ENCODE peak calls at places on chromosomes 1 and 21, in eight cellular contexts. U is RCC 7860; M is CD8-positive, alpha-beta memory T cell; X is activated T-helper 1 cell treated with anti-CD3 and anti-CD28 coated beads, Interleukin-2, amount 50 U/mL, for 16 hours; J is immature natural killer cell; R is activated CD4-positive, alpha-beta T cell treated with anti-CD3 and anti-CD28 coated beads, Interleukin-2, amount 50 U/mL, for 1 hour; P is naive B cell; T is activated naive CD4-positive, alpha-beta T cell treated with anti-CD3 and anti-CD28 coated beads, Interleukin-2, amount 50 U/mL, for 72 hours. Z is an unnamed sample.

GRCh38 chr1:208135354-208135753 is 108.8 kb downstream of the PLXNA2 start:
- DNase-seq in U (no peak), M (no peak), X (no peak), J (no peak), R (no peak), P (no peak), T (no peak), Z (no peak)

GRCh38 chr1:167476061-167476460 is 42.3 kb downstream of the CD247 start:
- DNase-seq in U (no peak), M (no peak), X (no peak), J (peak), R (no peak), P (no peak), T (no peak), Z (no peak)

GRCh38 chr1:83543222-83543973 is 455.5 kb downstream of the TTLL7 start:
- DNase-seq in U (no peak), M (no peak), X (no peak), J (no peak), R (no peak), P (no peak), T (no peak), Z (no peak)

GRCh38 chr1:240014051-240014450 is 77.6 kb upstream of the FMN2 start:
- DNase-seq in U (no peak), M (no peak), X (no peak), J (no peak), R (no peak), P (no peak), T (no peak), Z (no peak)

GRCh38 chr1:171142081-171142450 is 43.0 kb upstream of the FMO2 start:
- DNase-seq in U (no peak), M (no peak), X (no peak), J (no peak), R (no peak), P (no peak), T (no peak), Z (no peak)

GRCh38 chr1:220772846-220773245 is 13.9 kb upstream of the MTARC1 start:
- DNase-seq in U (no peak), M (no peak), X (no peak), J (no peak), R (no peak), P (no peak), T (no peak), Z (no peak)

GRCh38 chr1:247118946-247119446 is 14.8 kb upstream of the ZNF669 start:
- DNase-seq in U (peak), M (peak), X (no peak), J (no peak), R (no peak), P (peak), T (no peak), Z (peak)

GRCh38 chr1:40404670-40405462 is 31.3 kb downstream of the SMAP2 start:
- DNase-seq in U (peak), M (no peak), X (no peak), J (peak), R (peak), P (peak), T (no peak), Z (peak)

GRCh38 chr1:115426271-115426771 is 88.3 kb upstream of the NGF start:
- DNase-seq in U (peak), M (no peak), X (no peak), J (no peak), R (no peak), P (no peak), T (no peak), Z (no peak)

GRCh38 chr1:238558156-238558555 is 667.4 kb upstream of the ZP4 start:
- DNase-seq in U (peak), M (no peak), X (no peak), J (no peak), R (no peak), P (no peak), T (no peak), Z (no peak)

GRCh38 chr1:34829250-34829649 is 30.3 kb downstream of the SMIM12 start:
- DNase-seq in U (no peak), M (no peak), X (no peak), J (no peak), R (no peak), P (no peak), T (no peak), Z (no peak)

GRCh38 chr1:31064685-31065309 is 720 bp downstream of the PUM1 start:
- DNase-seq in U (no peak), M (peak), X (no peak), J (no peak), R (peak), P (no peak), T (peak), Z (no peak)

GRCh38 chr1:54581621-54582035 is 33.6 kb downstream of the ACOT11 start:
- DNase-seq in U (peak), M (no peak), X (no peak), J (no peak), R (no peak), P (no peak), T (no peak), Z (no peak)

GRCh38 chr1:29275435-29275834 is 39.1 kb downstream of the PTPRU start:
- DNase-seq in U (no peak), M (no peak), X (no peak), J (no peak), R (no peak), P (no peak), T (no peak), Z (no peak)

GRCh38 chr1:114330451-114330983 is 176.8 kb upstream of the SYT6 start:
- DNase-seq in U (no peak), M (no peak), X (no peak), J (peak), R (no peak), P (no peak), T (no peak), Z (no peak)

GRCh38 chr1:110056284-110056680 is 14.2 kb downstream of the ALX3 start:
- DNase-seq in U (no peak), M (no peak), X (no peak), J (no peak), R (no peak), P (no peak), T (no peak), Z (no peak)

GRCh38 chr1:18819211-18819610 is 40.2 kb downstream of the TAS1R2 start:
- DNase-seq in U (no peak), M (no peak), X (no peak), J (no peak), R (no peak), P (no peak), T (no peak), Z (no peak)

GRCh38 chr1:206839857-206840256 is 25.6 kb upstream of the IL20 start:
- DNase-seq in U (peak), M (no peak), X (no peak), J (no peak), R (no peak), P (no peak), T (no peak), Z (no peak)

GRCh38 chr1:50424940-50425375 is 1.7 kb upstream of the DMRTA2 start:
- DNase-seq in U (no peak), M (no peak), X (no peak), J (no peak), R (no peak), P (no peak), T (no peak), Z (no peak)

GRCh38 chr1:9842781-9843575 is 19.2 kb upstream of the CLSTN1 start:
- DNase-seq in U (no peak), M (no peak), X (no peak), J (no peak), R (no peak), P (no peak), T (no peak), Z (peak)

GRCh38 chr1:87739141-87739540 is 410.5 kb downstream of the LMO4 start:
- DNase-seq in U (no peak), M (no peak), X (no peak), J (no peak), R (no peak), P (no peak), T (no peak), Z (no peak)

GRCh38 chr1:5637171-5637570 is 355.1 kb downstream of the NPHP4 start:
- DNase-seq in U (no peak), M (no peak), X (no peak), J (peak), R (peak), P (no peak), T (peak), Z (peak)

GRCh38 chr1:36825226-36825625 is 209.1 kb downstream of the GRIK3 start:
- DNase-seq in U (no peak), M (no peak), X (no peak), J (no peak), R (no peak), P (no peak), T (no peak), Z (no peak)

GRCh38 chr1:25622526-25622925 is 5.9 kb downstream of the MAN1C1 start:
- DNase-seq in U (no peak), M (no peak), X (no peak), J (no peak), R (peak), P (no peak), T (peak), Z (no peak)

GRCh38 chr21:45502600-45502999 is 39.6 kb downstream of the SLC19A1 start:
- DNase-seq in U (no peak), M (no peak), X (no peak), J (no peak), R (no peak), P (no peak), T (no peak), Z (no peak)

GRCh38 chr1:34164510-34165381 is at the start of gene CSMD2:
- DNase-seq in U (no peak), M (no peak), X (no peak), J (no peak), R (no peak), P (no peak), T (no peak), Z (peak)

GRCh38 chr1:186985889-186986491 is 157.2 kb downstream of the PLA2G4A start:
- DNase-seq in U (peak), M (no peak), X (no peak), J (peak), R (no peak), P (peak), T (no peak), Z (peak)

GRCh38 chr21:44487831-44488230 is 32.5 kb downstream of the LRRC3 start:
- DNase-seq in U (no peak), M (peak), X (no peak), J (peak), R (peak), P (no peak), T (peak), Z (no peak)

GRCh38 chr1:25145775-25146381 is 86.4 kb downstream of the SYF2 start:
- DNase-seq in U (no peak), M (no peak), X (no peak), J (no peak), R (no peak), P (no peak), T (no peak), Z (no peak)

Z was measured in NCI-H345.